ENCODE peak calls at places on chromosomes 2 and 18, in nine cellular contexts. V, D, B, R, W, A, H, L and S are unnamed samples.

GRCh38 chr2:98453531-98453930 is 8.9 kb downstream of the INPP4A start:
- DNase-seq in V (no peak), L (no peak), D (no peak), H (no peak), W (no peak), R (no peak), B (no peak), A (no peak), S (no peak)

GRCh38 chr18:68940039-68940438 is 142.2 kb downstream of the CCDC102B start:
- DNase-seq in A (no peak), R (no peak), W (no peak), H (no peak), D (no peak), L (no peak), V (no peak), B (no peak), S (no peak)

GRCh38 chr18:58612239-58613055 is 16.4 kb downstream of the ALPK2 start:
- DNase-seq in W (no peak), D (no peak), V (no peak), L (no peak), H (no peak), R (no peak), A (no peak), B (no peak), S (no peak)

GRCh38 chr2:96084006-96084857 is 32.1 kb downstream of the ADRA2B start:
- DNase-seq in V (peak; percentile 24), A (no peak), W (no peak), L (no peak), B (no peak), D (no peak), H (no peak), R (no peak), S (no peak)

GRCh38 chr2:45582522-45582921 is 28.5 kb downstream of the SRBD1 start:
- DNase-seq in B (no peak), L (no peak), D (no peak), V (no peak), W (no peak), R (no peak), A (no peak), H (no peak), S (no peak)

GRCh38 chr18:8783335-8783993 is 78.1 kb downstream of the MTCL1 start:
- DNase-seq in R (no peak), L (no peak), V (no peak), B (no peak), W (no peak), D (no peak), A (peak; percentile 10), H (no peak), S (no peak)

GRCh38 chr2:121089005-121089510 is 195.9 kb downstream of the TFCP2L1 start:
- DNase-seq in H (no peak), A (no peak), R (no peak), L (no peak), D (no peak), W (no peak), B (no peak), V (no peak), S (no peak)

GRCh38 chr2:102337012-102337411 is 18.6 kb upstream of the IL18R1 start:
- DNase-seq in H (no peak), L (no peak), D (no peak), R (no peak), B (no peak), W (no peak), A (no peak), V (no peak), S (no peak)

GRCh38 chr2:219571311-219572236 is at the start of gene OBSL1:
- DNase-seq in H (peak; percentile 63), L (peak; percentile 96), B (peak; percentile 52), R (peak; percentile 66), W (no peak), A (peak; percentile 86), D (no peak), V (peak; percentile 72), S (no peak)

GRCh38 chr2:101348851-101349250 is 38.5 kb downstream of the CREG2 start:
- DNase-seq in B (no peak), L (no peak), D (no peak), W (no peak), V (no peak), H (no peak), A (no peak), R (no peak), S (no peak)

GRCh38 chr18:37182340-37183135 is 353.6 kb downstream of the KIAA1328 start:
- DNase-seq in D (no peak), L (no peak), R (no peak), H (no peak), A (no peak), B (no peak), W (no peak), V (no peak), S (no peak)

GRCh38 chr18:46073474-46074331 is 1.6 kb upstream of the PSTPIP2 start:
- DNase-seq in R (peak; percentile 26), V (no peak), A (peak; percentile 63), H (peak; percentile 35), L (peak; percentile 46), B (no peak), D (no peak), W (no peak), S (no peak)

GRCh38 chr18:75525331-75525730 is 97.8 kb upstream of the SMIM21 start:
- DNase-seq in W (no peak), B (no peak), R (no peak), H (no peak), D (no peak), A (no peak), V (no peak), L (no peak), S (no peak)

GRCh38 chr2:176826356-176826755 is 386.2 kb upstream of the HNRNPA3 start:
- DNase-seq in H (no peak), W (no peak), D (no peak), A (no peak), V (no peak), L (no peak), R (no peak), B (no peak), S (no peak)

GRCh38 chr2:163348843-163349395 is 386.9 kb downstream of the FIGN start:
- DNase-seq in R (peak; percentile 13), B (peak; percentile 55), W (no peak), A (no peak), L (peak; percentile 55), D (no peak), H (no peak), V (no peak), S (no peak)

GRCh38 chr2:163343316-163343715 is 392.5 kb downstream of the FIGN start:
- DNase-seq in H (no peak), V (no peak), A (no peak), L (no peak), D (no peak), R (no peak), B (no peak), W (no peak), S (no peak)

GRCh38 chr2:163351966-163352365 is 383.8 kb downstream of the FIGN start:
- DNase-seq in R (no peak), A (no peak), H (no peak), V (no peak), W (no peak), L (no peak), D (no peak), B (no peak), S (no peak)

GRCh38 chr2:163345795-163346573 is 389.8 kb downstream of the FIGN start:
- DNase-seq in L (no peak), H (no peak), A (no peak), D (no peak), W (no peak), V (no peak), B (peak; percentile 26), R (no peak), S (no peak)

GRCh38 chr2:163347982-163348842 is 387.6 kb downstream of the FIGN start:
- DNase-seq in R (peak; percentile 74), D (peak; percentile 15), L (peak; percentile 65), W (no peak), H (peak; percentile 65), V (peak; percentile 68), B (peak; percentile 70), A (peak; percentile 80), S (peak; percentile 71)
- TF ChIP-seq POLR2A in R (no peak), D (no peak), L (peak; percentile 54), W (no peak), H (no peak), V (no peak), B (no peak), A (no peak), S (no peak)

DNA sequence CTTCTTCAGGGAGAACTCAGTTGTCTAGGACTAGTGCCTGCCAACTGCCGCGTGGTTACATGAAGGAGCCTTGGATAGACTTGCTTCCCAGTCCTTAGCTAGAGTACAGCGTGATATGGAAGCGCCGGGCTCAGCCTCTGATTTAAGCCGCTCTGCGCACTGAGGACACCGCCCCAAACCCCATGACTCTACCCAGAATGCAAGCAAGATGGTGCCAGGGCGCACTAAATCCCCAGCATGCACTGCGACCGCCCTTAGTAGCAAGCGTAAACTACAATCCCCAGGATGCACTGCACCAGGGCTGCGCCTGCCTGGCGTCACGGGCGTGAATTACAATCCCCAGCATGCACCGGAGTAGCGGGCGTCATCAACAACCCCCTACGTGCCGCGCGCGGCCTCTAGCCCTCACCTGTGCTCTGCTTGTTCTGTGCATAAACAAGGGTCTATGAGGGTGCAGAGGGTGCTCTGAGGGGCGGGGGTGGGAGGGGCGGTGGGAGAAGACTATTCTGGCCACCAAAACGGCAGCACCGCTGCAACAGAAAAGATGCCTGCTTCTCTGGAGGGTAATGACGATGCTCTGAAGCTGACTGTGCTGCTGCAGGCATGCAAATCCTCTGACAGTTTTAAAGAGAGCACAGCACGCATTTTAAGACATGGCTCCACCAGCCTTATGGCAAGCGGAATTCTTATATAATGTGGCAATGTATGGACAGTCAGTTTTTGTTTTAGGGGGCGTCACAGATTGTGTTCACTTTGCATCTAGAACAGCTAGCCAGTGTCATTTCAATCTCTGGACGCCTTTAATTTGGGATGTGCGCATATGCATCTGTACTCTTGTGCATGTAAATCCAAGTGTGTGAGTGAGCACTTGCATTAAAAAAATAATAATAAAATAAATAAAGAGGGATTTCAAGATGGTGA is 282.5 kb upstream of the MYT1L start:
- DNase-seq in D (peak; percentile 72), R (peak; percentile 74), V (peak; percentile 91), B (peak; percentile 89), W (peak; percentile 27), H (peak; percentile 79), A (peak; percentile 99), L (peak; percentile 95), S (peak; percentile 90)
- TF ChIP-seq POLR2A in D (no peak), R (no peak), V (no peak), B (peak; percentile 90), W (no peak), H (no peak), A (no peak), L (peak; percentile 74), S (no peak)

GRCh38 chr2:189440947-189441708 is at the start of gene WDR75:
- DNase-seq in H (peak; percentile 91), L (peak; percentile 95), D (peak; percentile 94), R (peak; percentile 93), A (peak; percentile 97), B (peak; percentile 74), V (peak; percentile 90), W (peak; percentile 76), S (peak; percentile 96)
- TF ChIP-seq POLR2A in H (peak; percentile 33), L (peak; percentile 93), D (peak; percentile 77), R (peak; percentile 64), A (no peak), B (peak; percentile 96), V (peak; percentile 67), W (peak; percentile 69), S (peak; percentile 56)

DNA sequence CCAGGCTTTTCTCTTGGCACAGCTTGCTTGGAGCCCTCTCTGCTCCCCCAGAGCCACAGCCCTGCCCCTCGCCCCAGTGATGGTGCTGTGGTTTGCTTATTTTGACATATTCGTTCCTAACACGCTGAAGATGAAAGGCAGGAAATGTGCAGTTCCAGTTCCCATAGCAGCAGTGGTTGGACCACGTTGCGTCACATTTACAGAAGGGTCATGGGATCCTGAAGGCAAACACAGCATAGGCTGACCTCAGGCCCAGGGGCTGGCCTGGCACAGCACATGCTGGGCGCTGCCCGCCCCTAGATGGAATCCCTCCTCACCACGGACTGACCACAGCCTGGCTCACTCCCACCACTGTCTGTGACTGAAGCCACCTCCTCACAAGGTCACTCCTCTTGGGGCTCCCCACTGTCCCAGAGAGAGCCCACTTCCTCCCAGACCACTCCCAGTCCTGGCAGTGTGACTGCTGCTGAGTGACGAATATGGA is 14.2 kb upstream of the CHRNA1 start:
- DNase-seq in V (no peak), R (peak; percentile 22), B (no peak), A (no peak), W (no peak), D (peak; percentile 68), H (no peak), L (peak; percentile 46), S (peak; percentile 85)
- TF ChIP-seq POLR2A in V (no peak), R (no peak), B (no peak), A (no peak), W (no peak), D (no peak), H (no peak), L (no peak), S (no peak)